ENCODE peak calls at places on chromosomes 7 and 10, in six cellular contexts. One of them, this sample, is unnamed.

GRCh38 chr7:153088601-153089000 is 329.0 kb downstream of the ACTR3B start:
- DNase-seq in NCI-H748 treated with DMSO at 0.1 percent for 48 hours: no peak
- DNase-seq in aorta: no peak
- DNase-seq in hypothalamus: no peak
- DNase-seq in hepatic stellate cell: no peak
- DNase-seq in activated T-cell treated with anti-CD3 and anti-CD28 coated beads, Interleukin-2, amount 50 U/mL, for 4 hours: no peak
- DNase-seq in this sample: peak; percentile 10

GRCh38 chr7:44175730-44176129 is 13.5 kb downstream of the GCK start:
- DNase-seq in hypothalamus: no peak
- DNase-seq in aorta: no peak
- DNase-seq in activated T-cell treated with anti-CD3 and anti-CD28 coated beads, Interleukin-2, amount 50 U/mL, for 4 hours: no peak
- DNase-seq in NCI-H748 treated with DMSO at 0.1 percent for 48 hours: no peak
- DNase-seq in hepatic stellate cell: no peak
- DNase-seq in this sample: no peak

GRCh38 chr10:12349628-12350166 is 350 bp downstream of the CAMK1D start:
- DNase-seq in aorta: peak; percentile 50
- DNase-seq in hypothalamus: no peak
- DNase-seq in NCI-H748 treated with DMSO at 0.1 percent for 48 hours: no peak
- DNase-seq in hepatic stellate cell: no peak
- DNase-seq in activated T-cell treated with anti-CD3 and anti-CD28 coated beads, Interleukin-2, amount 50 U/mL, for 4 hours: no peak
- DNase-seq in this sample: no peak

GRCh38 chr7:112069879-112070321 is 136.3 kb downstream of the DOCK4 start:
- DNase-seq in hypothalamus: no peak
- DNase-seq in activated T-cell treated with anti-CD3 and anti-CD28 coated beads, Interleukin-2, amount 50 U/mL, for 4 hours: no peak
- DNase-seq in hepatic stellate cell: no peak
- DNase-seq in NCI-H748 treated with DMSO at 0.1 percent for 48 hours: no peak
- DNase-seq in aorta: no peak
- DNase-seq in this sample: no peak

GRCh38 chr10:8312079-8312478 is 257.6 kb downstream of the GATA3 start:
- DNase-seq in activated T-cell treated with anti-CD3 and anti-CD28 coated beads, Interleukin-2, amount 50 U/mL, for 4 hours: no peak
- DNase-seq in hypothalamus: no peak
- DNase-seq in NCI-H748 treated with DMSO at 0.1 percent for 48 hours: no peak
- DNase-seq in hepatic stellate cell: no peak
- DNase-seq in aorta: no peak
- DNase-seq in this sample: no peak

GRCh38 chr7:70142247-70142932 is 544.1 kb downstream of the AUTS2 start:
- DNase-seq in activated T-cell treated with anti-CD3 and anti-CD28 coated beads, Interleukin-2, amount 50 U/mL, for 4 hours: no peak
- DNase-seq in hepatic stellate cell: no peak
- DNase-seq in NCI-H748 treated with DMSO at 0.1 percent for 48 hours: no peak
- DNase-seq in aorta: no peak
- DNase-seq in hypothalamus: no peak
- DNase-seq in this sample: peak; percentile 58

GRCh38 chr10:36023939-36024338 is 381.8 kb upstream of the FZD8 start:
- DNase-seq in NCI-H748 treated with DMSO at 0.1 percent for 48 hours: no peak
- DNase-seq in aorta: peak; percentile 64
- DNase-seq in hepatic stellate cell: peak; percentile 75
- DNase-seq in activated T-cell treated with anti-CD3 and anti-CD28 coated beads, Interleukin-2, amount 50 U/mL, for 4 hours: no peak
- DNase-seq in hypothalamus: no peak
- DNase-seq in this sample: no peak

GRCh38 chr10:113226404-113226803 is 276.4 kb downstream of the TCF7L2 start:
- DNase-seq in activated T-cell treated with anti-CD3 and anti-CD28 coated beads, Interleukin-2, amount 50 U/mL, for 4 hours: no peak
- DNase-seq in hypothalamus: no peak
- DNase-seq in aorta: no peak
- DNase-seq in hepatic stellate cell: no peak
- DNase-seq in NCI-H748 treated with DMSO at 0.1 percent for 48 hours: no peak
- DNase-seq in this sample: no peak

GRCh38 chr7:138935438-138936079 is 45.6 kb downstream of the KIAA1549 start:
- DNase-seq in aorta: no peak
- DNase-seq in hypothalamus: no peak
- DNase-seq in hepatic stellate cell: peak; percentile 22
- DNase-seq in NCI-H748 treated with DMSO at 0.1 percent for 48 hours: peak; percentile 24
- DNase-seq in activated T-cell treated with anti-CD3 and anti-CD28 coated beads, Interleukin-2, amount 50 U/mL, for 4 hours: no peak
- DNase-seq in this sample: peak; percentile 45

GRCh38 chr10:32130788-32131187 is 74.6 kb upstream of the KIF5B start:
- DNase-seq in aorta: no peak
- DNase-seq in activated T-cell treated with anti-CD3 and anti-CD28 coated beads, Interleukin-2, amount 50 U/mL, for 4 hours: no peak
- DNase-seq in hypothalamus: no peak
- DNase-seq in NCI-H748 treated with DMSO at 0.1 percent for 48 hours: no peak
- DNase-seq in hepatic stellate cell: no peak
- DNase-seq in this sample: no peak

GRCh38 chr7:28564755-28565374 is 152.5 kb downstream of the CREB5 start:
- DNase-seq in hepatic stellate cell: no peak
- DNase-seq in NCI-H748 treated with DMSO at 0.1 percent for 48 hours: no peak
- DNase-seq in hypothalamus: no peak
- DNase-seq in activated T-cell treated with anti-CD3 and anti-CD28 coated beads, Interleukin-2, amount 50 U/mL, for 4 hours: no peak
- DNase-seq in aorta: no peak
- DNase-seq in this sample: no peak

GRCh38 chr10:77899690-77900089 is 26.9 kb downstream of the DLG5 start:
- DNase-seq in hepatic stellate cell: no peak
- DNase-seq in hypothalamus: no peak
- DNase-seq in NCI-H748 treated with DMSO at 0.1 percent for 48 hours: no peak
- DNase-seq in aorta: no peak
- DNase-seq in activated T-cell treated with anti-CD3 and anti-CD28 coated beads, Interleukin-2, amount 50 U/mL, for 4 hours: no peak
- DNase-seq in this sample: no peak

GRCh38 chr7:12350971-12351370 is 52.7 kb downstream of the VWDE start:
- DNase-seq in NCI-H748 treated with DMSO at 0.1 percent for 48 hours: no peak
- DNase-seq in hepatic stellate cell: no peak
- DNase-seq in aorta: no peak
- DNase-seq in activated T-cell treated with anti-CD3 and anti-CD28 coated beads, Interleukin-2, amount 50 U/mL, for 4 hours: no peak
- DNase-seq in hypothalamus: no peak
- DNase-seq in this sample: no peak

GRCh38 chr10:19945275-19945674 is 129.0 kb downstream of the PLXDC2 start:
- DNase-seq in hypothalamus: peak; percentile 13
- DNase-seq in hepatic stellate cell: no peak
- DNase-seq in aorta: no peak
- DNase-seq in activated T-cell treated with anti-CD3 and anti-CD28 coated beads, Interleukin-2, amount 50 U/mL, for 4 hours: no peak
- DNase-seq in NCI-H748 treated with DMSO at 0.1 percent for 48 hours: no peak
- DNase-seq in this sample: peak; percentile 34

GRCh38 chr7:139720705-139721231 is 57.0 kb downstream of the HIPK2 start:
- DNase-seq in hypothalamus: no peak
- DNase-seq in hepatic stellate cell: peak; percentile 38
- DNase-seq in activated T-cell treated with anti-CD3 and anti-CD28 coated beads, Interleukin-2, amount 50 U/mL, for 4 hours: no peak
- DNase-seq in NCI-H748 treated with DMSO at 0.1 percent for 48 hours: no peak
- DNase-seq in aorta: peak; percentile 62
- DNase-seq in this sample: no peak

GRCh38 chr10:3755440-3756359 is 29.3 kb downstream of the KLF6 start:
- DNase-seq in NCI-H748 treated with DMSO at 0.1 percent for 48 hours: no peak
- DNase-seq in hepatic stellate cell: peak; percentile 76
- DNase-seq in aorta: peak; percentile 48
- DNase-seq in activated T-cell treated with anti-CD3 and anti-CD28 coated beads, Interleukin-2, amount 50 U/mL, for 4 hours: no peak
- DNase-seq in hypothalamus: no peak
- DNase-seq in this sample: peak; percentile 82

GRCh38 chr10:64394744-64395143 is 873.5 kb downstream of the REEP3 start:
- DNase-seq in aorta: no peak
- DNase-seq in NCI-H748 treated with DMSO at 0.1 percent for 48 hours: no peak
- DNase-seq in hypothalamus: no peak
- DNase-seq in hepatic stellate cell: peak; percentile 53
- DNase-seq in activated T-cell treated with anti-CD3 and anti-CD28 coated beads, Interleukin-2, amount 50 U/mL, for 4 hours: no peak
- DNase-seq in this sample: peak; percentile 55

GRCh38 chr7:16747095-16747494 is 6.5 kb upstream of the TSPAN13 start:
- DNase-seq in hypothalamus: no peak
- DNase-seq in activated T-cell treated with anti-CD3 and anti-CD28 coated beads, Interleukin-2, amount 50 U/mL, for 4 hours: no peak
- DNase-seq in hepatic stellate cell: no peak
- DNase-seq in aorta: no peak
- DNase-seq in NCI-H748 treated with DMSO at 0.1 percent for 48 hours: no peak
- DNase-seq in this sample: peak; percentile 58

GRCh38 chr10:58868736-58869435 is 307.6 kb upstream of the PHYHIPL start:
- DNase-seq in NCI-H748 treated with DMSO at 0.1 percent for 48 hours: no peak
- DNase-seq in hypothalamus: no peak
- DNase-seq in aorta: no peak
- DNase-seq in hepatic stellate cell: no peak
- DNase-seq in activated T-cell treated with anti-CD3 and anti-CD28 coated beads, Interleukin-2, amount 50 U/mL, for 4 hours: no peak
- DNase-seq in this sample: no peak

This sample was measured in cardiac muscle cell.